ENCODE peak calls at places on chromosomes 11 and 22, in ten cellular contexts. Q is fibroblast of the aortic adventitia, V is AG10803, R is RWPE1, L is Calu3, G is mammary epithelial cell, E is AG09309, O is neural progenitor cell, M is brain microvascular endothelial cell, X is tibial artery. U is an unnamed sample.

GRCh38 chr11:128694618-128695481 is 978 bp downstream of the FLI1 start:
- DNase-seq in Q (peak), V (no peak), R (no peak), L (no peak), G (no peak), E (no peak), O (peak), M (no peak), X (no peak), U (no peak)

GRCh38 chr11:19978668-19979518 is 181.4 kb downstream of the DBX1 start:
- DNase-seq in Q (peak), V (peak), R (peak), L (peak), G (peak), E (peak), O (no peak), M (peak), X (no peak), U (no peak)

GRCh38 chr11:64603411-64604110 is 12.5 kb downstream of the SLC22A12 start:
- DNase-seq in Q (no peak), V (no peak), R (no peak), L (no peak), G (no peak), E (no peak), O (no peak), M (no peak), X (no peak), U (no peak)

GRCh38 chr22:39136317-39136716 is 16.2 kb downstream of the CBX7 start:
- DNase-seq in Q (no peak), V (no peak), R (no peak), L (no peak), G (no peak), E (no peak), O (no peak), M (no peak), X (no peak), U (no peak)

GRCh38 chr11:69950120-69950519 is 128.0 kb upstream of the ANO1 start:
- DNase-seq in Q (peak), V (no peak), R (peak), L (peak), G (peak), E (no peak), O (peak), M (peak), X (no peak), U (no peak)

GRCh38 chr11:63871962-63872832 is 33.3 kb downstream of the MARK2 start:
- DNase-seq in Q (peak), V (peak), R (peak), L (peak), G (peak), E (peak), O (peak), M (peak), X (peak), U (peak)

GRCh38 chr11:117717485-117718314 is 79.3 kb downstream of the DSCAML1 start:
- DNase-seq in Q (no peak), V (no peak), R (peak), L (peak), G (no peak), E (no peak), O (peak), M (no peak), X (no peak), U (no peak)

GRCh38 chr11:76162336-76163288 is 43.7 kb downstream of the WNT11 start:
- DNase-seq in Q (no peak), V (no peak), R (no peak), L (no peak), G (no peak), E (no peak), O (no peak), M (no peak), X (no peak), U (no peak)

GRCh38 chr11:15826826-15827225 is 529.5 kb downstream of the SOX6 start:
- DNase-seq in Q (no peak), V (no peak), R (peak), L (peak), G (peak), E (no peak), O (peak), M (peak), X (no peak), U (no peak)

GRCh38 chr22:46946383-46946965 is 184.0 kb downstream of the TBC1D22A start:
- DNase-seq in Q (no peak), V (no peak), R (no peak), L (no peak), G (no peak), E (no peak), O (no peak), M (no peak), X (no peak), U (no peak)

GRCh38 chr11:114416441-114416928 is 16.0 kb downstream of the RBM7 start:
- DNase-seq in Q (peak), V (peak), R (peak), L (no peak), G (peak), E (no peak), O (no peak), M (peak), X (no peak), U (no peak)

GRCh38 chr11:133212201-133212600 is 320.1 kb downstream of the OPCML start:
- DNase-seq in Q (no peak), V (no peak), R (no peak), L (no peak), G (no peak), E (no peak), O (no peak), M (no peak), X (no peak), U (no peak)

DNA sequence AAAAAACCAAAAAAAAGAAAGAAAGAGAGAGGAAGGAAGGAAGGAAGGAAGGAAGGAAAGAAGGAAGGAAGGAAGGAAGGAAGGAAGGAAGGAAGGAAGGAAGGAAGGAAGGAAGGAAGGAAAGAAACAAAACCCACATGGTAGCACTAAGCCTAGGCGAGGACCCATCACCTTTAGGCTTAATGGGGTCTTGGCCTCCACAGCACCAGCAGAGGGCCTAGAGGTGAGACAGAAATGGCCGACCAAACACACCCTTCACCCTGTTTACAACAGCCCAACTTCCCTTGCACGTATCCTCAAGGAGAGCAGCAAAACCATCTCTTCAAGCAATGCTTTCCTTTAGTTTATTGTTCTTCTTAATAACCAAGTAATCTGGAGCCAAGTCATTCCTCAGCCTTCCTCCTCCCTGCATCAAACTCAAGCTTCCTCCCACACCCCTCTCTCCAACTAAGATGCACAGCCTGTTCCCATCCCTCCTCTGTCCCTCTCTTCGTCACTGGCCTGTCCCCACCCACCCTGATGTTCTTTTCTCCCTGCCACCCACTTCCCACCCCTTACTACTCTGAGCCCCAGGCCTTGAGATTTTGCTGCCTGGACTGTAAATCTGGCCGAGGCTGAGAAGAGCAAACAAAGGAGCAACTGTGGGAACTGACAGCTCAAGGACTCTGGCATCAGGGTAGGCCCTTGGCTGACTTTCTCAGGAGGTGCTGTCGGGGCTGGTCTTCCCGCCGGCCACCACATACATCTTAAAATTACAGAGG is 26.0 kb downstream of the POU2AF1 start:
- DNase-seq in Q (no peak), V (no peak), R (no peak), L (no peak), G (no peak), E (no peak), O (no peak), M (no peak), X (no peak), U (no peak)
- TF ChIP-seq CTCF in Q (no peak), V (no peak), R (no peak), L (no peak), G (no peak), E (no peak), O (no peak), M (no peak), X (no peak), U (no peak)

GRCh38 chr22:37678372-37678771 is 2.9 kb downstream of the LGALS1 start:
- DNase-seq in Q (no peak), V (no peak), R (no peak), L (no peak), G (no peak), E (no peak), O (no peak), M (no peak), X (no peak), U (no peak)

GRCh38 chr22:37681001-37681424 is 5.1 kb upstream of the NOL12 start:
- DNase-seq in Q (peak), V (peak), R (no peak), L (no peak), G (peak), E (no peak), O (no peak), M (peak), X (no peak), U (no peak)

GRCh38 chr22:37681556-37682049 is 4.5 kb upstream of the NOL12 start:
- DNase-seq in Q (peak), V (peak), R (peak), L (peak), G (peak), E (peak), O (peak), M (peak), X (peak), U (peak)

GRCh38 chr22:37679670-37680069 is 4.2 kb downstream of the LGALS1 start:
- DNase-seq in Q (no peak), V (no peak), R (no peak), L (no peak), G (no peak), E (no peak), O (no peak), M (no peak), X (no peak), U (no peak)

GRCh38 chr22:37680191-37680851 is 4.9 kb downstream of the LGALS1 start:
- DNase-seq in Q (no peak), V (no peak), R (no peak), L (no peak), G (no peak), E (no peak), O (no peak), M (no peak), X (no peak), U (no peak)
- TF ChIP-seq CTCF in Q (no peak), V (no peak), R (no peak), L (no peak), G (no peak), E (no peak), O (no peak), M (no peak), X (no peak), U (no peak)

DNA sequence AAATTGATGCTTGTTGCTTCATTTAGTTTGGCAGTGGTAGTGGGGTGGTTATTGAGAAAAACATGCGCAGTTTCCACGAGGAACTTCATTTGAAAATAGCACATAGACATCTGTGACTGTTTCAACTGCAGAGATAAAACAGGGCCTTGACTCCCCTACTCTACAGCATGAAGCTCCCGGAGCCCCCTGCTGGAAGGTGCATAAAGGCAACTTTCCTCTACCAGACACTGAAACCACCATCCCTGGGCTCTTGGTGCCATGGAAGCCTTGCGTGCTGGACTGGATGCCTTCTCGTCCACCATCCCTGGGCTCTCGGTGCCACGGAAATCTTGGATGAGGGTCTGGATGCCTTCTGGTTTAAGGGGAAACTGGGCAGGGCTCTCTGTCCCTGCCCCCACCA is 195.8 kb downstream of the CSNK2A3 start:
- DNase-seq in Q (peak), V (peak), R (no peak), L (peak), G (no peak), E (no peak), O (peak), M (peak), X (no peak), U (no peak)
- TF ChIP-seq CTCF in Q (peak), V (peak), R (peak), L (no peak), G (peak), E (peak), O (peak), M (peak), X (peak), U (no peak)

GRCh38 chr11:110527146-110527545 is 97.4 kb downstream of the FDX1 start:
- DNase-seq in Q (no peak), V (peak), R (no peak), L (no peak), G (no peak), E (no peak), O (no peak), M (no peak), X (no peak), U (no peak)

GRCh38 chr11:110531056-110531756 is 101.5 kb downstream of the FDX1 start:
- DNase-seq in Q (peak), V (no peak), R (no peak), L (no peak), G (peak), E (no peak), O (no peak), M (no peak), X (no peak), U (no peak)

GRCh38 chr11:110526323-110526722 is 96.6 kb downstream of the FDX1 start:
- DNase-seq in Q (no peak), V (no peak), R (no peak), L (no peak), G (peak), E (no peak), O (no peak), M (no peak), X (no peak), U (no peak)

GRCh38 chr11:110525883-110526282 is 96.1 kb downstream of the FDX1 start:
- DNase-seq in Q (peak), V (peak), R (peak), L (no peak), G (peak), E (peak), O (no peak), M (peak), X (peak), U (no peak)

GRCh38 chr11:110529043-110529442 is 99.3 kb downstream of the FDX1 start:
- DNase-seq in Q (peak), V (peak), R (no peak), L (peak), G (no peak), E (no peak), O (peak), M (peak), X (no peak), U (no peak)
- TF ChIP-seq CTCF in Q (peak), V (peak), R (no peak), L (no peak), G (peak), E (peak), O (peak), M (peak), X (no peak), U (peak)

DNA sequence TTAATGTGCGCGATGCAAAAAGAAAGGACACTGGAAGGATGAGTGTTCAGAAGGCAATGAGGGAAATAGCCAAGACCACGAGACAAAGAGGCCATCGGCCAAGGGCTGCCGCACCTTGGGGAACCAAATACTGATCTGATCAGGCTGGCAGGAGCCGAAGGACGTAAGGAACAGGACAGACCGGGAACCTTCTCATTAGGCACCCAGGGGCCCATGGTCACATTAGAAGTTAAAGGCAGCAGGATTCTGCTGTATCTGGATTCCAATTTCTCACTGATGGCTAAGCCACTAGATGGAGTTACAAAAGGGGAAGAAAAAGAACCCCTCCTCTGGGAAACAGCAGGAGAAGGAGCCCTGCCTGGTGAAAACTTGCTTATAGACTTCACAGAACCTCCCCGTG is 28.8 kb upstream of the CPT1A start:
- DNase-seq in Q (peak), V (no peak), R (no peak), L (peak), G (no peak), E (no peak), O (no peak), M (no peak), X (no peak), U (no peak)
- TF ChIP-seq CTCF in Q (peak), V (peak), R (no peak), L (no peak), G (no peak), E (peak), O (no peak), M (peak), X (no peak), U (no peak)

GRCh38 chr11:12236744-12237101 is 126.3 kb downstream of the MICAL2 start:
- DNase-seq in Q (no peak), V (no peak), R (no peak), L (no peak), G (no peak), E (no peak), O (no peak), M (no peak), X (no peak), U (no peak)
- TF ChIP-seq CTCF in Q (no peak), V (no peak), R (peak), L (peak), G (no peak), E (no peak), O (no peak), M (no peak), X (no peak), U (peak)

DNA sequence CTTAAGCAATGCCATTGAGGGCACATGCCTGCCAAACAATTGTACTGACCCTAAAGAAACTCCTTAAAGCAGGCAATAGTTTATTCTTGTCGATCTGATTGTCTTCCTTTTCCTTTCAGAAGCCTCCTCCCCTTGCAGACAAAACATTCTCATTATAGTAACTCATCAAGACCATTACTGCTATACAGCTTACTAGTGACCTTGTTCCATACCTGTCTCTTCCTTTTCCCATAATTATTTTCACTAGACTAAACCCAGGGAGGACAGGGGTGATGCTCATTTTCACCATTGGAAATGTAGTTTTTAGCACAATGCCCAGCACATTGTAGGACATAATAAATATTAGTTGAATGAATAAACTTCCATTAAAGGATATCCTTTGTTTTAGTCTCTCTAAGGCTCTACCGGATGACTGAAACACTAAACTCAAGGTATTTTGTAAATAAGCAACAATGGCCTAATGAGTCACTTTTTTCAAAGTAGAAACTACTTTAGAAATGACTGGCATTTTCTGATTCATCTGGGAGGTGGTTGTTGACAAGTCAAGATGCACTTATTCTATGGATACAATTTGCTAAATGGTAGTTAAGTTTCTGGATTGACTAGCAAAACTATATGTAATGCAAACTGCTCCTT is 9.3 kb upstream of the MSANTD4 start:
- DNase-seq in Q (no peak), V (no peak), R (peak), L (no peak), G (peak), E (no peak), O (no peak), M (no peak), X (no peak), U (no peak)
- TF ChIP-seq CTCF in Q (no peak), V (no peak), R (no peak), L (no peak), G (no peak), E (no peak), O (no peak), M (no peak), X (no peak), U (no peak)

DNA sequence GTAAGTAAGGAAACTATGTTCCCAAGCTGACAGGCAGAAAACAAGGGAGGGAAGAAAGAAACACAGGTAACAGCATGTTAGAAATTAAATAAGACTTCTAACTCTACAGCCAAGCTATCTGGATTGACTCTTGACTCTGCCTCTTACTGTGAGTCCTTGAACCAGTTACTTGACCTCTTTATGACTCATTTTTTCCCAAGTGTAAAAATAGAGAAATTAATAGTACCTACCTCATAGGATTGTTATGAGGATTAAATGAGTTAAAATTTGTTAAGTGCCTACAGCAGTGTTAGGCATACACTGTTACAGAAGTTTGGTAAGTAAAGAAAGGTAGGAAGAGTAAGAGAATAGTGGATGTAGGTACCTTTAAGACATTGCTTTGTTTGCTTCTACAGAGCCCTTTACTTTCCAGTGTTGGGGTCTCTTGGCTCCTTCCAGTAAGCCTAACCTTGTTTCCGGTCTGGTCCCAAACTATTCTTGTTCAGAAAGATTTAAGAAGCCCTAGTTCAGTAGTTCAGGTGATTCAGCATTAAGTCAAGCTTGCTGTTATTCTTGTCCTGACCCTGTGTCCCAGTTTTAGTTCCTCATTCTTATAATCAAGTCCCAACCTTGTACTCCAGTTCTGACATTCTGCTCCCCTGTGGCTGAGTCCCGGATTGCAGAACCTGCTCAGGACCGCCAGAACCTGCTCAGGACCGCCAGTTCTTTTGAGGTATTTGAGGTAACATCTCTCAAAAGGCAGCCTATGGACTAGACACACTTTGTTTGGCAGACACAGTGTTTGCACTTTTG is 963.4 kb upstream of the CCDC90B start:
- DNase-seq in Q (peak), V (no peak), R (no peak), L (no peak), G (no peak), E (no peak), O (no peak), M (no peak), X (no peak), U (no peak)
- TF ChIP-seq CTCF in Q (no peak), V (no peak), R (no peak), L (no peak), G (no peak), E (no peak), O (no peak), M (no peak), X (no peak), U (no peak)